ENCODE peak calls at places on chromosomes 12 and 14, in ten cellular contexts. F is sigmoid colon, L is stomach, X is SK-N-SH, I is K562, S is endothelial cell of umbilical vein, Q is suprapubic skin, T is HepG2, V is breast epithelium, J is spleen. C is an unnamed sample.

GRCh38 chr14:89629383-89629782 is 212.3 kb upstream of the FOXN3 start:
- DNase-seq in F (no peak), L (no peak), X (no peak), I (no peak), S (no peak), Q (no peak), T (no peak), V (no peak), J (no peak), C (no peak)

GRCh38 chr12:632102-632696 is 31.0 kb downstream of the NINJ2 start:
- DNase-seq in F (no peak), L (peak), X (no peak), I (no peak), S (peak), Q (no peak), T (peak), V (peak), J (peak), C (no peak)

GRCh38 chr12:46908236-46908935 is 82.6 kb upstream of the SLC38A4 start:
- DNase-seq in F (no peak), L (no peak), X (no peak), I (no peak), S (no peak), Q (no peak), T (no peak), V (no peak), J (no peak), C (no peak)

GRCh38 chr14:69815556-69815955 is 18.5 kb upstream of the SLC10A1 start:
- DNase-seq in F (no peak), L (no peak), X (no peak), I (no peak), S (no peak), Q (no peak), T (no peak), V (no peak), J (no peak), C (no peak)

GRCh38 chr14:92945544-92945943 is 22.6 kb downstream of the CHGA start:
- DNase-seq in F (no peak), L (no peak), X (peak), I (no peak), S (no peak), Q (no peak), T (no peak), V (no peak), J (no peak), C (no peak)

GRCh38 chr12:34399631-34400422 is 377.5 kb downstream of the ALG10 start:
- DNase-seq in F (peak), L (peak), X (peak), I (peak), S (no peak), Q (peak), T (no peak), V (no peak), J (peak), C (no peak)

GRCh38 chr12:13887774-13888388 is 93.5 kb downstream of the GRIN2B start:
- DNase-seq in F (no peak), L (no peak), X (no peak), I (no peak), S (no peak), Q (no peak), T (no peak), V (no peak), J (no peak), C (no peak)

GRCh38 chr12:109492371-109492770 is 14.9 kb downstream of the UBE3B start:
- DNase-seq in F (no peak), L (peak), X (no peak), I (no peak), S (no peak), Q (no peak), T (no peak), V (no peak), J (no peak), C (no peak)

GRCh38 chr12:125412506-125412905 is 347.3 kb downstream of the AACS start:
- DNase-seq in F (no peak), L (no peak), X (no peak), I (no peak), S (no peak), Q (no peak), T (no peak), V (no peak), J (no peak), C (no peak)

GRCh38 chr12:52086366-52086765 is 6.9 kb downstream of the SMIM41 start:
- DNase-seq in F (no peak), L (no peak), X (peak), I (no peak), S (no peak), Q (no peak), T (no peak), V (no peak), J (peak), C (no peak)

GRCh38 chr14:98949506-98950135 is 322.4 kb downstream of the BCL11B start:
- DNase-seq in F (peak), L (no peak), X (no peak), I (no peak), S (no peak), Q (peak), T (no peak), V (no peak), J (no peak), C (peak)

GRCh38 chr12:71158361-71158882 is 623 bp upstream of the TSPAN8 start:
- DNase-seq in F (no peak), L (no peak), X (no peak), I (no peak), S (peak), Q (no peak), T (peak), V (no peak), J (no peak), C (no peak)

GRCh38 chr12:130803707-130804106 is 35.3 kb downstream of the STX2 start:
- DNase-seq in F (no peak), L (no peak), X (no peak), I (no peak), S (no peak), Q (no peak), T (no peak), V (no peak), J (no peak), C (no peak)

GRCh38 chr12:3168775-3169221 is 91.6 kb downstream of the TSPAN9 start:
- DNase-seq in F (no peak), L (no peak), X (no peak), I (no peak), S (no peak), Q (no peak), T (no peak), V (peak), J (no peak), C (no peak)

GRCh38 chr12:128458301-128458974 is 191.5 kb downstream of the TMEM132C start:
- DNase-seq in F (no peak), L (no peak), X (no peak), I (no peak), S (no peak), Q (no peak), T (no peak), V (no peak), J (no peak), C (no peak)

GRCh38 chr12:13250416-13250815 is 53.9 kb downstream of the EMP1 start:
- DNase-seq in F (no peak), L (no peak), X (no peak), I (no peak), S (no peak), Q (no peak), T (no peak), V (no peak), J (no peak), C (no peak)

GRCh38 chr12:56029666-56030293 is 8.9 kb downstream of the IKZF4 start:
- DNase-seq in F (no peak), L (peak), X (peak), I (peak), S (peak), Q (no peak), T (peak), V (no peak), J (no peak), C (no peak)

GRCh38 chr12:94186461-94187237 is 38.3 kb downstream of the PLXNC1 start:
- DNase-seq in F (peak), L (no peak), X (peak), I (no peak), S (no peak), Q (peak), T (no peak), V (no peak), J (no peak), C (no peak)

DNA sequence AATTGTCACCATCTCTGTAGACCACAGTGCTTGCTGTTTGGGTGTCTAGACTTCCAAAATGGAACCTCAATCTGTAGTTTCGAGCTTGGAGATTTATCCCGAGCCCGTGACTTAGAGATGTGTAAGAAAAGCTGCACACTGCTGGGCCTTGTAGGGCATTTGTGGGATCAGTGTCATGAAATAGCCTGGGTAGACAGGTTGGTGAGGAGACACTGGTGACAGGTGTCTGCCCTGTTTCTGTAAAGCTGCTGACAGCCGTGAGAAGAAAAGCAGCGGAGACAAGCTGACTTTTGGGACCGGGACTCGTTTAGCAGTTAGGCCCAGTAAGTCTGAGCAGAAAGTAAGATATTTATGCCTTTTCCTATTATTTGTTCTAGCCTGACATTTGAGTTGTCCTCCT is 95.9 kb downstream of the DAD1 start:
- DNase-seq in F (no peak), L (no peak), X (no peak), I (no peak), S (no peak), Q (no peak), T (no peak), V (no peak), J (no peak), C (no peak)
- H3K4me3 ChIP-seq in F (no peak), L (no peak), X (no peak), I (no peak), S (no peak), Q (no peak), T (no peak), V (no peak), J (no peak), C (no peak)

GRCh38 chr14:38342803-38343202 is 86.9 kb upstream of the CLEC14A start:
- DNase-seq in F (no peak), L (no peak), X (no peak), I (no peak), S (no peak), Q (no peak), T (no peak), V (no peak), J (peak), C (no peak)
- TF ChIP-seq CTCF in F (no peak), L (no peak), X (no peak), I (no peak), S (no peak), Q (no peak), T (no peak), V (no peak), J (no peak), C (no peak)

GRCh38 chr12:96810057-96810456 is 97.0 kb upstream of the NEDD1 start:
- DNase-seq in F (no peak), L (no peak), X (no peak), I (no peak), S (no peak), Q (no peak), T (no peak), V (no peak), J (no peak), C (no peak)
- TF ChIP-seq POLR2AphosphoS5 in F (no peak), L (no peak), X (no peak), I (no peak), S (no peak), Q (no peak), T (no peak), V (no peak), J (no peak), C (no peak)

GRCh38 chr12:120230974-120231315 is 30.0 kb upstream of the RPLP0 start:
- DNase-seq in F (no peak), L (no peak), X (no peak), I (no peak), S (no peak), Q (no peak), T (no peak), V (no peak), J (no peak), C (no peak)

GRCh38 chr12:120228291-120229070 is 27.6 kb upstream of the RPLP0 start:
- DNase-seq in F (peak), L (peak), X (peak), I (peak), S (peak), Q (peak), T (peak), V (peak), J (peak), C (peak)

GRCh38 chr12:120229071-120229582 is 28.2 kb upstream of the RPLP0 start:
- DNase-seq in F (peak), L (no peak), X (peak), I (peak), S (no peak), Q (peak), T (peak), V (no peak), J (no peak), C (no peak)

GRCh38 chr12:120230326-120230973 is 29.5 kb upstream of the RPLP0 start:
- DNase-seq in F (peak), L (peak), X (peak), I (peak), S (peak), Q (no peak), T (peak), V (peak), J (no peak), C (no peak)

GRCh38 chr12:120229583-120230325 is 28.8 kb upstream of the RPLP0 start:
- DNase-seq in F (peak), L (no peak), X (peak), I (no peak), S (no peak), Q (peak), T (no peak), V (no peak), J (no peak), C (no peak)
- H3K4me3 ChIP-seq in F (peak), L (peak), X (peak), I (peak), S (no peak), Q (peak), T (peak), V (no peak), J (no peak), C (no peak)

C was measured in HL-60.